ENCODE peak calls at places on chromosomes 6 and 20, in seven cellular contexts. U, E, V, N, W, Z and F are unnamed samples.

GRCh38 chr6:30216096-30216495 is 2.9 kb upstream of the TRIM26 start:
- DNase-seq in V (no peak), E (no peak), W (no peak), U (no peak), Z (no peak), N (no peak), F (no peak)

GRCh38 chr6:107409942-107410341 is 49.4 kb downstream of the PDSS2 start:
- DNase-seq in E (no peak), W (no peak), Z (no peak), N (no peak), U (no peak), V (no peak), F (no peak)

GRCh38 chr6:39172377-39172757 is 56.9 kb downstream of the KCNK5 start:
- DNase-seq in E (no peak), Z (no peak), U (no peak), V (no peak), W (no peak), N (no peak), F (no peak)

GRCh38 chr6:39073471-39074355 is 25.1 kb downstream of the GLP1R start:
- DNase-seq in V (no peak), N (no peak), U (no peak), Z (no peak), E (no peak), W (no peak), F (no peak)

GRCh38 chr6:162854734-162855191 is 127.0 kb downstream of the PACRG start:
- DNase-seq in W (no peak), N (no peak), Z (no peak), E (no peak), V (no peak), U (no peak), F (no peak)

GRCh38 chr20:40218296-40218955 is 470.6 kb downstream of the MAFB start:
- DNase-seq in Z (no peak), E (no peak), U (no peak), V (no peak), N (no peak), W (no peak), F (no peak)

GRCh38 chr6:17705428-17705777 is 1.3 kb downstream of the NUP153 start:
- DNase-seq in U (peak), W (peak), V (no peak), N (no peak), E (no peak), Z (peak), F (no peak)

GRCh38 chr6:75947935-75948334 is 124.5 kb downstream of the IMPG1 start:
- DNase-seq in E (no peak), V (no peak), Z (no peak), U (no peak), W (no peak), N (no peak), F (no peak)

GRCh38 chr6:12354499-12354898 is 64.3 kb downstream of the EDN1 start:
- DNase-seq in N (peak), U (peak), W (no peak), Z (no peak), E (peak), V (no peak), F (peak)

GRCh38 chr6:166253277-166254229 is 54.6 kb downstream of the PRR18 start:
- DNase-seq in U (no peak), V (peak), W (no peak), Z (no peak), E (no peak), N (no peak), F (no peak)

GRCh38 chr6:12010635-12011275 is 1.4 kb upstream of the HIVEP1 start:
- DNase-seq in U (no peak), Z (peak), E (peak), N (no peak), W (no peak), V (peak), F (no peak)

GRCh38 chr20:57999465-58000111 is 228.9 kb downstream of the ANKRD60 start:
- DNase-seq in E (no peak), V (peak), W (no peak), U (no peak), N (no peak), Z (peak), F (no peak)

GRCh38 chr6:10381133-10381829 is 33.6 kb downstream of the TFAP2A start:
- DNase-seq in W (no peak), N (no peak), Z (no peak), U (no peak), E (no peak), V (no peak), F (no peak)

GRCh38 chr6:85464722-85465150 is 14.9 kb downstream of the NT5E start:
- DNase-seq in N (no peak), U (peak), V (no peak), Z (no peak), E (no peak), W (peak), F (peak)

GRCh38 chr6:30885999-30886896 is 1.9 kb downstream of the DDR1 start:
- DNase-seq in U (peak), V (peak), Z (no peak), W (peak), N (no peak), E (no peak), F (no peak)

GRCh38 chr6:148501178-148501590 is 158.5 kb downstream of the SASH1 start:
- DNase-seq in N (no peak), V (no peak), U (peak), W (peak), E (no peak), Z (peak), F (peak)

GRCh38 chr20:24708411-24709295 is 239.2 kb downstream of the SYNDIG1 start:
- DNase-seq in U (no peak), W (no peak), V (no peak), Z (no peak), N (no peak), E (no peak), F (no peak)

GRCh38 chr6:132259070-132259469 is 142.2 kb downstream of the MOXD1 start:
- DNase-seq in W (peak), V (no peak), N (no peak), U (peak), Z (no peak), E (no peak), F (no peak)
- TF ChIP-seq CTCF in W (peak), V (peak), N (peak), U (peak), Z (peak), E (no peak), F (peak)

GRCh38 chr6:143559101-143559500 is 47.6 kb upstream of the FUCA2 start:
- DNase-seq in E (no peak), V (no peak), U (no peak), Z (no peak), N (no peak), W (no peak), F (no peak)

GRCh38 chr6:143553337-143553736 is 41.8 kb upstream of the FUCA2 start:
- DNase-seq in Z (no peak), N (no peak), V (no peak), U (no peak), E (no peak), W (no peak), F (no peak)

GRCh38 chr6:143556529-143556928 is 45.0 kb upstream of the FUCA2 start:
- DNase-seq in N (no peak), Z (no peak), V (no peak), U (peak), E (no peak), W (no peak), F (peak)

GRCh38 chr6:143555582-143555981 is 44.1 kb upstream of the FUCA2 start:
- DNase-seq in Z (no peak), V (no peak), U (no peak), E (no peak), W (no peak), N (no peak), F (no peak)

DNA sequence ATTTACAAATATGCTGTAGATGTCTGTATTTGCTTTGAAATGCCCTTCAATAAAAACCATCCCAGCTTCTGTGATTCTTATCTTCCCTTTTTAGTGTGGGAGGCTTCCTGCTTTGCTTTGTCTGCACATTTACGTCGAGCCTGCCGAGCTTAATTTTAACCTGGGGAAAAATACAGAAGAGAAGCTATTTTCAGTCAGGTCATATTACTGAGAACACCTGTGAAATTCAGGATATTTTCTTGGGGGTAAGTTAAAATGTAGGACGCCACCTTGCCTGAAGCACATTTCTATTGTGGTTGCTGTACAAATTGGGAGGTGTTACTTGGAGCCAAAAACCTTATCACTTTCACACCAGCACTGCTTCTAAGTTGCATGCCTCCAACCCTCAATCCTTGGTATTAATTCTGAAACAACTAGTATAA is 43.6 kb upstream of the FUCA2 start:
- DNase-seq in U (no peak), W (no peak), E (no peak), Z (no peak), N (no peak), V (no peak), F (no peak)
- H3K4me3 ChIP-seq in U (no peak), W (no peak), E (no peak), Z (no peak), N (no peak), V (no peak), F (no peak)

GRCh38 chr6:5275497-5275896 is 14.2 kb downstream of the FARS2 start:
- DNase-seq in U (no peak), E (no peak), N (no peak), V (no peak), Z (no peak), W (peak), F (no peak)
- TF ChIP-seq CTCF in U (no peak), E (no peak), N (no peak), V (no peak), Z (no peak), W (peak), F (no peak)

DNA sequence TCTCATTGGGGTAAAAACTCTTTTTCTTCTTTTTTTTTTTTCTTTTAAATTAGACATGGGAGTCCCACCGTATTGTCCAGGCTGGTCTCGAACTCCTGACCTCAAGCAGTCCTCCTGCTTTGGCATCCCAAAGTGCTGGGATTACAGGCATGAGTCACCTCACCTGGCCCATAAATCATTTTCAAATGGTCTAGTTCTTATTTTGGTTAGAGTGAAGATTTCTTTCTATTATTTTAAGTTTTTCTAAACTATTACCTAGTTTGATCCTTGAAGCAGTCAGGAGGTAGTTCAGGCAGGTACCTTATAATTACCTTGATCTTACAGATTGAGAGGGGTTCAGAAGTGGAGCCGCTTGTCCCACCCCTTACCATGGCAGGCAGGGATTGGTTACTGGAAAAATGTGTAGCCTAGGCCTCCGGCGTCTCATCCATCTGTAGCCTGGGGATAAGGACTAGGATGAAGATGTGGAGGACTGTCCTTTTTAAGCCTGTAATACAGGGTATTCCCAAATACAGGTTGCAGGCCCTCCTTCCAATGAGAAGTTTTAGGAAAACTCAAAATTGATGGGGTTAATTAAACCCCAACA is 2.7 kb downstream of the HMGA1 start:
- DNase-seq in W (peak), U (no peak), Z (no peak), E (no peak), V (no peak), N (no peak), F (no peak)
- H3K4me3 ChIP-seq in W (peak), U (peak), Z (no peak), E (peak), V (no peak), N (peak), F (no peak)